ENCODE peak calls at places on chromosomes 7 and 10, in nine cellular contexts. G, C, O, K, V, U, R, N and I are unnamed samples.

GRCh38 chr10:101609481-101609880 is 21.4 kb downstream of the DPCD start:
- DNase-seq in O (no peak), C (no peak), K (peak; percentile 30), N (no peak), G (no peak), V (no peak), U (no peak), R (peak; percentile 24), I (no peak)

GRCh38 chr7:50663396-50664102 is 98.3 kb upstream of the DDC start:
- DNase-seq in N (no peak), U (no peak), V (no peak), R (no peak), K (no peak), G (no peak), C (no peak), O (no peak), I (no peak)

GRCh38 chr10:11145498-11145855 is 127.8 kb downstream of the CELF2 start:
- DNase-seq in U (peak; percentile 56), N (no peak), C (no peak), G (peak; percentile 39), V (no peak), O (no peak), K (peak; percentile 91), R (peak; percentile 44), I (no peak)

GRCh38 chr10:55641601-55642000 is 719.5 kb downstream of the ZWINT start:
- DNase-seq in C (no peak), V (no peak), N (no peak), R (no peak), O (no peak), G (no peak), U (no peak), K (no peak), I (no peak)

GRCh38 chr10:100979821-100980272 is 7.5 kb downstream of the MRPL43 start:
- DNase-seq in G (peak; percentile 23), N (no peak), U (no peak), O (no peak), C (no peak), R (no peak), K (no peak), V (peak; percentile 59), I (no peak)

GRCh38 chr10:89574348-89574747 is 39.0 kb upstream of the SLC16A12 start:
- DNase-seq in V (no peak), O (no peak), U (no peak), N (no peak), C (no peak), K (no peak), G (no peak), R (no peak), I (no peak)

GRCh38 chr10:132726194-132726593 is 59.8 kb downstream of the NKX6-2 start:
- DNase-seq in K (no peak), V (no peak), U (no peak), C (no peak), R (no peak), O (no peak), G (no peak), N (no peak), I (no peak)

GRCh38 chr7:8068892-8069686 is 100.5 kb downstream of the GLCCI1 start:
- DNase-seq in C (no peak), V (no peak), U (peak; percentile 43), N (peak; percentile 4), K (no peak), O (no peak), G (no peak), R (no peak), I (no peak)

GRCh38 chr10:6136215-6137201 is 47.7 kb downstream of the RBM17 start:
- DNase-seq in G (no peak), O (peak; percentile 12), R (no peak), N (no peak), V (peak; percentile 48), C (peak; percentile 66), K (peak; percentile 41), U (no peak), I (no peak)

GRCh38 chr10:25498645-25499044 is 323.8 kb downstream of the GPR158 start:
- DNase-seq in N (no peak), G (no peak), V (no peak), K (no peak), R (no peak), U (no peak), O (no peak), C (no peak), I (no peak)

GRCh38 chr7:5041047-5041446 is 4.6 kb upstream of the RBAK start:
- DNase-seq in G (no peak), K (no peak), V (no peak), U (no peak), O (no peak), R (no peak), N (no peak), C (no peak), I (no peak)

GRCh38 chr7:111929258-111929657 is 276.9 kb downstream of the DOCK4 start:
- DNase-seq in O (no peak), C (no peak), R (no peak), U (no peak), V (no peak), N (no peak), G (no peak), K (no peak), I (no peak)

GRCh38 chr10:63929826-63930467 is 408.7 kb downstream of the REEP3 start:
- DNase-seq in C (no peak), K (no peak), U (no peak), G (no peak), N (no peak), V (peak; percentile 64), O (no peak), R (no peak), I (no peak)

GRCh38 chr7:125927556-125927955 is 997.9 kb upstream of the POT1 start:
- DNase-seq in C (no peak), G (no peak), R (no peak), O (no peak), K (no peak), N (no peak), U (no peak), V (no peak), I (no peak)

GRCh38 chr10:101228682-101229274 is 485 bp downstream of the LBX1 start:
- DNase-seq in U (no peak), C (no peak), O (no peak), G (no peak), N (peak; percentile 73), R (no peak), K (no peak), V (no peak), I (no peak)

GRCh38 chr10:34013235-34013634 is 678.8 kb upstream of the NRP1 start:
- DNase-seq in G (no peak), C (no peak), R (no peak), V (no peak), O (no peak), K (no peak), U (no peak), N (no peak), I (no peak)

GRCh38 chr7:8146156-8146555 is 115.8 kb downstream of the ICA1 start:
- DNase-seq in C (no peak), U (no peak), K (no peak), G (no peak), N (no peak), V (no peak), O (no peak), R (no peak), I (no peak)

GRCh38 chr7:52233248-52233647 is 802.2 kb upstream of the POM121L12 start:
- DNase-seq in N (no peak), G (no peak), O (no peak), R (no peak), C (no peak), U (no peak), K (no peak), V (no peak), I (no peak)

GRCh38 chr10:95425592-95426465 is 135.0 kb upstream of the PDLIM1 start:
- DNase-seq in V (peak; percentile 35), K (no peak), U (no peak), C (no peak), R (no peak), G (no peak), N (no peak), O (no peak), I (no peak)

GRCh38 chr10:132480356-132480755 is 57.2 kb upstream of the INPP5A start:
- DNase-seq in O (no peak), R (no peak), G (no peak), K (no peak), U (no peak), V (peak; percentile 44), N (peak; percentile 73), C (no peak), I (no peak)

GRCh38 chr7:131027287-131027773 is 293.3 kb upstream of the KLF14 start:
- DNase-seq in N (no peak), U (peak; percentile 66), O (peak; percentile 56), G (no peak), V (peak; percentile 75), R (no peak), K (no peak), C (no peak), I (no peak)

GRCh38 chr10:56622335-56622973 is 261.4 kb upstream of the ZWINT start:
- DNase-seq in N (no peak), U (no peak), O (no peak), V (no peak), G (no peak), K (no peak), R (no peak), C (no peak), I (no peak)

DNA sequence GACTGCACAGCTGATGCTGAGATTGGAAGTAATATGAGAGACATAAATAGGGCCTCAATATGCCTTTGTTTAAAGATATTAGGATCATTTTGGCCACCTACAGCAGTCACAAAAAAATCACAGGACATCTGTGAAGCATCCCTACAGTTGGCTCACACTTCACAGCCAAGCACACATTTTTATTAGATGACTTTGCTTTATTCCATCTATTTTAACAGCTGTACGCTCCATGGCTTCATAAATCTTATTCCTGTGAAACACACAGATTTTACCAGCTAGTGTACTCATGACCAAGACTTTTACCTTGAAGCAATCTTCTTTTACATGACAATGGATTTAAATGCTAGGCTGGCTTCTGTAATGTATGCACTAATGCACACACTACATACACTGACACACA is 254.7 kb upstream of the PITRM1 start:
- DNase-seq in O (no peak), V (no peak), K (no peak), R (no peak), C (no peak), G (no peak), U (no peak), N (no peak), I (no peak)
- H3K27ac ChIP-seq in O (no peak overlapping the region), V (peak overlapping the region; percentile 58), K (no peak overlapping the region), R (no peak overlapping the region), C (no peak overlapping the region), G (no peak overlapping the region), U (no peak overlapping the region), N (no peak overlapping the region), I (no peak overlapping the region)

GRCh38 chr7:134669845-134670373 is 23.3 kb downstream of the BPGM start:
- DNase-seq in O (no peak), R (peak; percentile 99), K (peak; percentile 75), N (no peak), V (no peak), U (peak; percentile 59), G (peak; percentile 69), C (peak; percentile 23), I (no peak)
- TF ChIP-seq POLR2A in O (no peak), R (no peak), K (no peak), N (no peak), V (no peak), U (no peak), G (no peak), C (no peak), I (no peak)

GRCh38 chr7:232571-233455 is 40.4 kb downstream of the FAM20C start:
- DNase-seq in G (no peak), V (peak; percentile 85), N (no peak), U (no peak), C (no peak), O (no peak), R (peak; percentile 13), K (no peak), I (no peak)
- H3K4me3 ChIP-seq in G (no peak overlapping the region), V (no peak overlapping the region), N (no peak overlapping the region), U (no peak overlapping the region), C (no peak overlapping the region), O (no peak overlapping the region), R (no peak overlapping the region), K (no peak overlapping the region), I (no peak overlapping the region)

GRCh38 chr10:4804505-4804904 is 21.5 kb upstream of the AKR1E2 start:
- DNase-seq in V (no peak), U (no peak), C (no peak), G (no peak), N (no peak), K (no peak), R (peak; percentile 73), O (no peak), I (no peak)
- H3K27ac ChIP-seq in V (no peak overlapping the region), U (no peak overlapping the region), C (no peak overlapping the region), G (no peak overlapping the region), N (no peak overlapping the region), K (no peak overlapping the region), R (peak overlapping the region; percentile 62), O (no peak overlapping the region), I (no peak overlapping the region)